ENCODE peak calls at places on chromosome 13, in four cellular contexts. W, G, K and B are unnamed samples.
A peak's percentile ranks its signal among the peaks of the same experiment; 100 is the strongest.

GRCh38 chr13:30692108-30692507 is 43.2 kb upstream of the ALOX5AP start:
- DNase-seq in G (no peak), K (no peak), W (no peak), B (no peak)

GRCh38 chr13:49690133-49690989 is 925 bp downstream of the EBPL start:
- DNase-seq in W (peak; percentile 62), G (peak; percentile 19), K (peak; percentile 89), B (no peak)

GRCh38 chr13:110089815-110090214 is 217.1 kb downstream of the COL4A1 start:
- DNase-seq in K (no peak), W (no peak), G (no peak), B (no peak)

GRCh38 chr13:113669231-113669870 is 2.3 kb downstream of the GRK1 start:
- DNase-seq in W (no peak), K (no peak), G (no peak), B (no peak)

GRCh38 chr13:20408181-20408580 is 117.5 kb downstream of the CRYL1 start:
- DNase-seq in K (no peak), W (no peak), G (no peak), B (no peak)

GRCh38 chr13:35140321-35140720 is 198.3 kb downstream of the NBEA start:
- DNase-seq in K (no peak), W (no peak), G (no peak), B (no peak)

GRCh38 chr13:61253105-61253877 is 162.4 kb downstream of the PCDH20 start:
- DNase-seq in K (no peak), W (no peak), G (no peak), B (no peak)

GRCh38 chr13:26941345-26942174 is 181.0 kb upstream of the GPR12 start:
- DNase-seq in W (no peak), K (no peak), G (no peak), B (no peak)

GRCh38 chr13:91491980-91492379 is 93.6 kb downstream of the GPC5 start:
- DNase-seq in K (no peak), W (no peak), G (no peak), B (no peak)

GRCh38 chr13:49584771-49585182 is 581 bp downstream of the RCBTB1 start:
- DNase-seq in K (no peak), W (no peak), G (no peak), B (no peak)

GRCh38 chr13:39485314-39485700 is 117.7 kb downstream of the LHFPL6 start:
- DNase-seq in G (no peak), K (no peak), W (no peak), B (no peak)

GRCh38 chr13:26247608-26248007 is 6.3 kb upstream of the CDK8 start:
- DNase-seq in K (no peak), W (no peak), G (peak; percentile 61), B (no peak)

GRCh38 chr13:45333973-45334922 is 6.7 kb downstream of the TPT1 start:
- DNase-seq in G (no peak), K (no peak), W (no peak), B (no peak)

GRCh38 chr13:25151626-25152025 is 20.5 kb downstream of the AMER2 start:
- DNase-seq in W (no peak), G (no peak), K (no peak), B (no peak)

GRCh38 chr13:47678201-47678963 is 322.7 kb downstream of the SUCLA2 start:
- DNase-seq in K (no peak), W (no peak), G (no peak), B (no peak)

GRCh38 chr13:47675871-47676270 is 325.2 kb downstream of the SUCLA2 start:
- DNase-seq in G (no peak), W (no peak), K (no peak), B (no peak)

GRCh38 chr13:47679391-47679790 is 321.7 kb downstream of the SUCLA2 start:
- DNase-seq in W (no peak), G (no peak), K (no peak), B (no peak)

DNA sequence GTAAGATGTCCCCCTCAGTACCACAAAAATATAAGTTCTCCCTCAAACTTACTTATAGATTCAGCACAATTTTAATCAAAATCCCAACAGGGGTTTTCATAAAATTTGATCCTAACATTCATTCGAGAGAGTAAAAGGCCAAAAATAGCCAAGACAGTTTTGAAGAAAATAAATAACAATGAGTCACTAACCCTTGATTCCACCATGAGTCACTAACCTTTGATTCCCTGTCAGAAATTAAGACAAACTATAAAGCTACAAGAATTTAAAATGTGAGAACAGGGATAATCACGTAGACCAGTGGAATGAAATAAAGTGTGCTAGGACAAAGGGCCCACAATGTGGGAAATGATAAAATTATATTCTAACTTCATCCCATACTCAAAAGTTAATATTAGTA is 320.3 kb downstream of the SUCLA2 start:
- DNase-seq in K (no peak), G (no peak), W (no peak), B (no peak)
- TF ChIP-seq MXI1 in K (no peak), G (no peak), W (no peak), B (no peak)

DNA sequence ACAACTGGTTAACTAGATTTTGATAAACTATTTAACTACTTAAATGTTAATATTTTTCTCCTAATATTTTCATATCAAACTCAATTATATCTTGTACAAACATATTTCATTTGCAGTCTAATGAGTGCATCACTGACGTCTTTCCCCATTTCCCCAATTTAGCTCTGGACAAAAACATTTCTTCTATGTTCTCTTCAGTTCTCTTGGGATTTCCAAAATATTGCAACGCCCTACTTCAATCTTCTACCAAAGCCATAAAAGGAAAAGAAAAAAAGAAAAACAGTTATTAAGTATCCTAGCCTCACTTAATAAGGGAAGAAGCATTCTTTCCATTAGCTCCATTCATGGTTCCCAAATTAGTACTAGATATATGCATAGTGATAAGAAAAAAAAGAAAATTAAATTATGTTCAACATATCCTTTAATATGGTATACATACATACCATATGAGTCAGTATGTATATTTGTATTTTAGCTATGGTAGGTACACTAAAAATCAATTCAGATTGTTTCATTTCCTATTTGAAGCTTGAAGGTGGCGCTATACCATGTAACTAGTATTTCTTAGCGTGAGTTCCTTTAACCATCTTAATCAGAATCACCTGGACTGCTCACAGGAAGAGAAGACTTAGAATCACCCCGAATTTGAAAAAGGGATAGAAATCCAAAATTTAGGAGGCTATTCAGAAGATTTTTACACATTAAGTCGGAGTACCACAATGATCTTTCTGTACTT is 9.9 kb downstream of the FBXL3 start:
- DNase-seq in K (no peak), G (no peak), W (no peak), B (no peak)
- H3K36me3 ChIP-seq in K (peaks cover 4% of the 10 kb centered on the region), G (peaks cover 86% of the 10 kb centered on the region), W (peaks cover 69% of the 10 kb centered on the region), B (peaks cover 4% of the 10 kb centered on the region)

GRCh38 chr13:59299584-59299983 is 864.1 kb downstream of the DIAPH3 start:
- DNase-seq in W (no peak), K (no peak), G (no peak), B (no peak)

GRCh38 chr13:59304596-59304995 is 859.1 kb downstream of the DIAPH3 start:
- DNase-seq in K (no peak), G (no peak), W (no peak), B (no peak)

GRCh38 chr13:59303433-59303832 is 860.3 kb downstream of the DIAPH3 start:
- DNase-seq in G (no peak), K (no peak), W (no peak), B (no peak)

GRCh38 chr13:59301166-59301551 is 862.6 kb downstream of the DIAPH3 start:
- DNase-seq in W (no peak), G (no peak), K (no peak), B (no peak)

GRCh38 chr13:59300347-59301165 is 863.2 kb downstream of the DIAPH3 start:
- DNase-seq in G (peak; percentile 54), K (no peak), W (no peak), B (no peak)
- TF ChIP-seq GABPA in G (no peak), K (no peak), W (no peak), B (no peak)

GRCh38 chr13:98647121-98647520 is 70.2 kb upstream of the STK24 start:
- DNase-seq in G (no peak), W (no peak), K (no peak), B (no peak)

GRCh38 chr13:98650376-98651107 is 73.6 kb upstream of the STK24 start:
- DNase-seq in G (no peak), K (no peak), W (no peak), B (no peak)

GRCh38 chr13:98648141-98648540 is 71.2 kb upstream of the STK24 start:
- DNase-seq in G (no peak), K (peak; percentile 27), W (no peak), B (no peak)

GRCh38 chr13:98649861-98650260 is 73.0 kb upstream of the STK24 start:
- DNase-seq in W (no peak), G (no peak), K (no peak), B (no peak)

DNA sequence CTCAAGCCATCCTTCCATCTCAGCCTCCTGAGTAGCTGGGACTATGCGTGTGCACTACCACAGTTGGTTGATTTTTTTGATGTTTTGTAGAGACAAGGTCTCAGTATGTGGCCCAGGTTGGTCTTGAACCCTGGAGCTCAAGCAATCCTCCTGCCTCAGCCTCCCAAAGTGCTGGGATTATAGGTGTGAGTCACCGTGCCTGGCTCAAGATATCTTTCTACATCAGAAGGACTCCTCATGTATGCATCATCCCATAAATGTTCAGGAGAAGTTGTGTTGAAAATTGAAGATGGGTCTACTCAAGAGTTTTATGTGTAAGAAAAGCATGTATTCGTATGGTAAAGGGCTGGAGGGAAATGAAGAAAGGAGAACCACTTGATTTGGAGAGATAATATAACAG is 71.8 kb upstream of the STK24 start:
- DNase-seq in G (no peak), K (no peak), W (no peak), B (no peak)
- TF ChIP-seq MXI1 in G (no peak), K (no peak), W (no peak), B (no peak)

GRCh38 chr13:79360064-79360463 is 46.0 kb downstream of the RBM26 start:
- DNase-seq in G (no peak), K (no peak), W (no peak), B (no peak)
- H3K36me3 ChIP-seq in G (peaks cover 79% of the 10 kb centered on the region), K (peaks cover 4% of the 10 kb centered on the region), W (peaks cover 91% of the 10 kb centered on the region), B (peaks cover 24% of the 10 kb centered on the region)

DNA sequence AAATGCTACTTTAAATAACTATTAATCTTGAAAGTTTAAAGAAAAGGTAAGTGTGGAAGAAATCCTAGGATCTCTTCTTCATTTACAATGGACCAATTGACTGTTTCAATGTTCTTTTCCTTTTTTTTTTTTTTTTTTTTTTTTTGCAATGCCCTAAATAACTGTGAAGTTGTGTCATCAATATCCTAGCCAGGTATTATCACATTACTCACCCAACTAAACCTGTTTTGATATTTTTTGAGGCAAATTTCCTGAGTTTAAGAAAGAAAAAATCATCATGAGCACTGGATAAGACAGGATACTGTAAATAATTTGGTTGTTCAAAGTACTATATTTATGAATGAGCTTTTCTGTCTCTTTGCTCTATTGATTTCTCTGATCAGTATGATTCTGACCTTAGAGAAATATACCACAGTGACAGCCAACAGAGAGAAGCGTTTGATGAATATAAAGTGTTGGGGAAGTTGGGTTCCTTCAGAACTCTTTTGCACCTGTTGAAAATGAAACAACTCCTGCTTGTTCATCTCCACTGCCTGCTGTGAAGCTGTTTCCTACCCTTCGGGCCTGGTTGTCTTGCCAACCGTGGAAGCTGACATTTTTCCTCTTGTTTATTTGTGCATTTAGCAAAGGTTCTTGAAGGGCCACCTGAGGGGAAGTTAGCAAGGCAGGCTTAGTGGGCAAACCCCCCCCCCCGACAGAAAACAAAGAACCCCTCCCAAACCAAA is 1220.5 kb upstream of the SLC10A2 start:
- DNase-seq in W (no peak), K (no peak), G (no peak), B (no peak)
- TF ChIP-seq GABPA in W (no peak), K (no peak), G (no peak), B (no peak)

GRCh38 chr13:106919638-106920037 is 351.7 kb upstream of the ARGLU1 start:
- DNase-seq in G (no peak), W (no peak), K (no peak), B (no peak)

GRCh38 chr13:106916329-106916728 is 348.4 kb upstream of the ARGLU1 start:
- DNase-seq in W (no peak), G (no peak), K (no peak), B (no peak)

GRCh38 chr13:106917673-106918652 is 350.0 kb upstream of the ARGLU1 start:
- DNase-seq in W (peak; percentile 91), K (no peak), G (peak; percentile 49), B (no peak)

GRCh38 chr13:106917024-106917491 is 349.1 kb upstream of the ARGLU1 start:
- DNase-seq in W (no peak), K (no peak), G (no peak), B (no peak)

GRCh38 chr13:106919093-106919492 is 351.2 kb upstream of the ARGLU1 start:
- DNase-seq in W (no peak), K (no peak), G (no peak), B (no peak)
- TF ChIP-seq MXI1 in W (no peak), K (no peak), G (no peak), B (no peak)